ENCODE peak calls at places on chromosomes 12 and 14, in seven cellular contexts. F is A549, Y is ovary, T is K562, H is stomach, E is sigmoid colon, A is transverse colon. C is an unnamed sample.

GRCh38 chr14:50974118-50974517 is 29.8 kb upstream of the PYGL start:
- DNase-seq in F (no peak), Y (no peak), T (no peak), H (no peak), E (no peak), A (no peak), C (no peak)

GRCh38 chr12:2783936-2784600 is 10.7 kb upstream of the FKBP4 start:
- DNase-seq in F (peak), Y (peak), T (peak), H (peak), E (peak), A (peak), C (peak)

GRCh38 chr14:100070310-100070709 is 5.1 kb downstream of the EVL start:
- DNase-seq in F (no peak), Y (no peak), T (no peak), H (no peak), E (no peak), A (no peak), C (no peak)

GRCh38 chr14:89327771-89328212 is 89.2 kb downstream of the FOXN3 start:
- DNase-seq in F (no peak), Y (no peak), T (no peak), H (no peak), E (no peak), A (no peak), C (no peak)

GRCh38 chr12:1104088-1104800 is 113.2 kb downstream of the ERC1 start:
- DNase-seq in F (no peak), Y (no peak), T (no peak), H (no peak), E (no peak), A (no peak), C (no peak)

GRCh38 chr12:132282950-132283771 is 46.2 kb downstream of the GALNT9 start:
- DNase-seq in F (no peak), Y (no peak), T (no peak), H (no peak), E (no peak), A (no peak), C (no peak)

GRCh38 chr14:104105071-104105821 is 19.7 kb downstream of the ASPG start:
- DNase-seq in F (no peak), Y (peak), T (no peak), H (peak), E (peak), A (peak), C (no peak)

GRCh38 chr12:47156167-47156736 is 76.5 kb upstream of the AMIGO2 start:
- DNase-seq in F (no peak), Y (peak), T (peak), H (no peak), E (no peak), A (no peak), C (no peak)

GRCh38 chr14:95375539-95376109 is 55.9 kb upstream of the CLMN start:
- DNase-seq in F (no peak), Y (no peak), T (no peak), H (no peak), E (no peak), A (no peak), C (no peak)

GRCh38 chr14:90522585-90523191 is 125.9 kb downstream of the CALM1 start:
- DNase-seq in F (no peak), Y (peak), T (no peak), H (peak), E (peak), A (peak), C (no peak)

DNA sequence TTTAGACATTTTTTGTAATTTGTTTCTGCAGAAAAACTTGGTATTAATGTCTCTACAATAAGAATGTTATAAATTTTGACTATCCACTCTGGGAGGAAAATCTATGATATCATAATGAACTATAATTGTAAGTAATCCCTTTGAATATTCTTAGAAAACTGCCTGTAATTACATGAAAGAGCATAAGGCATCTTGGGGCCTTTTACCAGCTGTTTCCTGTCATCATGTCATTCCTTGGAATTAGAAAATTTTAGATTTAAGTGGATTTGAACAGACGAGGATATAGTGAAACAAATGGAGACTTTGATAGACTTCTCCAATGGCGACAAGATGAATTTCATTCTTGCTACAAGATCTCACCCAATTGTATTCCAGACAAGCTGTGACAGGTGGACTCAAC is 423.5 kb upstream of the FLRT2 start:
- DNase-seq in F (no peak), Y (no peak), T (no peak), H (no peak), E (no peak), A (no peak), C (no peak)
- TF ChIP-seq CTCF in F (no peak), Y (no peak), T (no peak), H (no peak), E (no peak), A (no peak), C (no peak)

GRCh38 chr14:82387699-82388098 is 854.0 kb upstream of the SEL1L start:
- DNase-seq in F (no peak), Y (no peak), T (no peak), H (peak), E (no peak), A (no peak), C (no peak)
- TF ChIP-seq EP300 in F (no peak), Y (no peak), T (no peak), H (peak), E (peak), A (peak), C (peak)

GRCh38 chr14:78254911-78255431 is 84.8 kb downstream of the NRXN3 start:
- DNase-seq in F (no peak), Y (no peak), T (no peak), H (no peak), E (no peak), A (no peak), C (no peak)
- TF ChIP-seq POLR2A in F (no peak), Y (no peak), T (no peak), H (no peak), E (no peak), A (no peak), C (no peak)

GRCh38 chr14:106436310-106436905 is 910.0 kb downstream of the TMEM121 start:
- DNase-seq in F (peak), Y (no peak), T (peak), H (no peak), E (no peak), A (peak), C (no peak)
- TF ChIP-seq CTCF in F (no peak), Y (no peak), T (peak), H (no peak), E (no peak), A (peak), C (no peak)

GRCh38 chr12:55829967-55830600 is 697 bp upstream of the DNAJC14 start:
- DNase-seq in F (peak), Y (peak), T (peak), H (peak), E (peak), A (peak), C (no peak)
- TF ChIP-seq EP300 in F (no peak), Y (no peak), T (no peak), H (no peak), E (no peak), A (no peak), C (no peak)